ENCODE peak calls at places on chromosomes 2 and 18, in seven cellular contexts. One of them, this sample, is unnamed.

GRCh38 chr2:128073278-128073677 is 17.7 kb upstream of the UGGT1 start:
- DNase-seq in HCT116: no peak
- DNase-seq in spleen: no peak
- DNase-seq in A549: no peak
- DNase-seq in heart left ventricle: no peak
- DNase-seq in gastrocnemius medialis: no peak
- DNase-seq in ovary: no peak
- DNase-seq in this sample: no peak

GRCh38 chr2:168245074-168245825 is 2.1 kb downstream of the STK39 start:
- DNase-seq in HCT116: no peak
- DNase-seq in spleen: no peak
- DNase-seq in A549: no peak
- DNase-seq in heart left ventricle: no peak
- DNase-seq in gastrocnemius medialis: no peak
- DNase-seq in ovary: no peak
- DNase-seq in this sample: peak

GRCh38 chr2:171515672-171516298 is 6.5 kb upstream of the CYBRD1 start:
- DNase-seq in HCT116: no peak
- DNase-seq in spleen: no peak
- DNase-seq in A549: no peak
- DNase-seq in heart left ventricle: no peak
- DNase-seq in gastrocnemius medialis: peak
- DNase-seq in ovary: no peak
- DNase-seq in this sample: no peak

GRCh38 chr2:128911276-128911675 is 592.6 kb upstream of the HS6ST1 start:
- DNase-seq in HCT116: no peak
- DNase-seq in spleen: no peak
- DNase-seq in A549: no peak
- DNase-seq in heart left ventricle: no peak
- DNase-seq in gastrocnemius medialis: no peak
- DNase-seq in ovary: no peak
- DNase-seq in this sample: no peak

GRCh38 chr2:66771359-66771978 is 336.5 kb downstream of the MEIS1 start:
- DNase-seq in HCT116: no peak
- DNase-seq in spleen: no peak
- DNase-seq in A549: no peak
- DNase-seq in heart left ventricle: no peak
- DNase-seq in gastrocnemius medialis: no peak
- DNase-seq in ovary: no peak
- DNase-seq in this sample: no peak

GRCh38 chr2:75325594-75325993 is 126.3 kb upstream of the TACR1 start:
- DNase-seq in HCT116: no peak
- DNase-seq in spleen: no peak
- DNase-seq in A549: no peak
- DNase-seq in heart left ventricle: no peak
- DNase-seq in gastrocnemius medialis: no peak
- DNase-seq in ovary: no peak
- DNase-seq in this sample: no peak

GRCh38 chr2:170530284-170530745 is 184.8 kb upstream of the SP5 start:
- DNase-seq in HCT116: no peak
- DNase-seq in spleen: no peak
- DNase-seq in A549: peak
- DNase-seq in heart left ventricle: peak
- DNase-seq in gastrocnemius medialis: peak
- DNase-seq in ovary: peak
- DNase-seq in this sample: no peak

GRCh38 chr2:25596506-25596905 is 76.9 kb downstream of the DTNB start:
- DNase-seq in HCT116: no peak
- DNase-seq in spleen: no peak
- DNase-seq in A549: no peak
- DNase-seq in heart left ventricle: no peak
- DNase-seq in gastrocnemius medialis: no peak
- DNase-seq in ovary: no peak
- DNase-seq in this sample: no peak

GRCh38 chr2:145070703-145071102 is 550.8 kb upstream of the ZEB2 start:
- DNase-seq in HCT116: no peak
- DNase-seq in spleen: no peak
- DNase-seq in A549: no peak
- DNase-seq in heart left ventricle: no peak
- DNase-seq in gastrocnemius medialis: no peak
- DNase-seq in ovary: no peak
- DNase-seq in this sample: no peak

GRCh38 chr2:24509425-24509824 is 18.4 kb downstream of the NCOA1 start:
- DNase-seq in HCT116: no peak
- DNase-seq in spleen: no peak
- DNase-seq in A549: no peak
- DNase-seq in heart left ventricle: no peak
- DNase-seq in gastrocnemius medialis: no peak
- DNase-seq in ovary: no peak
- DNase-seq in this sample: no peak

GRCh38 chr2:231482806-231483391 is 18.6 kb upstream of the NCL start:
- DNase-seq in HCT116: no peak
- DNase-seq in spleen: peak
- DNase-seq in A549: peak
- DNase-seq in heart left ventricle: peak
- DNase-seq in gastrocnemius medialis: peak
- DNase-seq in ovary: peak
- DNase-seq in this sample: peak

GRCh38 chr2:128379021-128380005 is 60.6 kb upstream of the HS6ST1 start:
- DNase-seq in HCT116: no peak
- DNase-seq in spleen: peak
- DNase-seq in A549: no peak
- DNase-seq in heart left ventricle: peak
- DNase-seq in gastrocnemius medialis: peak
- DNase-seq in ovary: peak
- DNase-seq in this sample: no peak

GRCh38 chr2:27701676-27702075 is 38.0 kb downstream of the SLC4A1AP start:
- DNase-seq in HCT116: no peak
- DNase-seq in spleen: no peak
- DNase-seq in A549: no peak
- DNase-seq in heart left ventricle: peak
- DNase-seq in gastrocnemius medialis: peak
- DNase-seq in ovary: no peak
- DNase-seq in this sample: no peak

GRCh38 chr2:195898505-195898904 is 170.1 kb downstream of the DNAH7 start:
- DNase-seq in HCT116: peak
- DNase-seq in spleen: no peak
- DNase-seq in A549: no peak
- DNase-seq in heart left ventricle: peak
- DNase-seq in gastrocnemius medialis: no peak
- DNase-seq in ovary: peak
- DNase-seq in this sample: no peak

GRCh38 chr2:225173909-225174308 is 131.6 kb upstream of the DOCK10 start:
- DNase-seq in HCT116: no peak
- DNase-seq in spleen: no peak
- DNase-seq in A549: no peak
- DNase-seq in heart left ventricle: no peak
- DNase-seq in gastrocnemius medialis: no peak
- DNase-seq in ovary: no peak
- DNase-seq in this sample: no peak

GRCh38 chr2:26566081-26566375 is 75.1 kb downstream of the CIB4 start:
- DNase-seq in HCT116: no peak
- DNase-seq in spleen: peak
- DNase-seq in A549: no peak
- DNase-seq in heart left ventricle: no peak
- DNase-seq in gastrocnemius medialis: no peak
- DNase-seq in ovary: no peak
- DNase-seq in this sample: no peak

GRCh38 chr2:138219961-138220360 is 255.7 kb downstream of the HNMT start:
- DNase-seq in HCT116: no peak
- DNase-seq in spleen: no peak
- DNase-seq in A549: no peak
- DNase-seq in heart left ventricle: no peak
- DNase-seq in gastrocnemius medialis: no peak
- DNase-seq in ovary: no peak
- DNase-seq in this sample: no peak

GRCh38 chr2:128801581-128801980 is 482.9 kb upstream of the HS6ST1 start:
- DNase-seq in HCT116: no peak
- DNase-seq in spleen: no peak
- DNase-seq in A549: no peak
- DNase-seq in heart left ventricle: no peak
- DNase-seq in gastrocnemius medialis: no peak
- DNase-seq in ovary: no peak
- DNase-seq in this sample: no peak

GRCh38 chr2:219630770-219631405 is 3.5 kb downstream of the SLC4A3 start:
- DNase-seq in HCT116: no peak
- DNase-seq in spleen: no peak
- DNase-seq in A549: no peak
- DNase-seq in heart left ventricle: peak
- DNase-seq in gastrocnemius medialis: no peak
- DNase-seq in ovary: peak
- DNase-seq in this sample: no peak

GRCh38 chr18:56785006-56785405 is 133.8 kb downstream of the WDR7 start:
- DNase-seq in HCT116: no peak
- DNase-seq in spleen: no peak
- DNase-seq in A549: no peak
- DNase-seq in heart left ventricle: no peak
- DNase-seq in gastrocnemius medialis: no peak
- DNase-seq in ovary: no peak
- DNase-seq in this sample: no peak

GRCh38 chr2:27306657-27307544 is 1.3 kb downstream of the UCN start:
- DNase-seq in HCT116: no peak
- DNase-seq in spleen: peak
- DNase-seq in A549: no peak
- DNase-seq in heart left ventricle: no peak
- DNase-seq in gastrocnemius medialis: no peak
- DNase-seq in ovary: no peak
- DNase-seq in this sample: no peak

GRCh38 chr2:31296641-31297287 is 62.8 kb downstream of the EHD3 start:
- DNase-seq in HCT116: no peak
- DNase-seq in spleen: no peak
- DNase-seq in A549: no peak
- DNase-seq in heart left ventricle: no peak
- DNase-seq in gastrocnemius medialis: no peak
- DNase-seq in ovary: no peak
- DNase-seq in this sample: no peak

GRCh38 chr2:171323971-171324528 is 109.7 kb downstream of the METTL8 start:
- DNase-seq in HCT116: no peak
- DNase-seq in spleen: no peak
- DNase-seq in A549: no peak
- DNase-seq in heart left ventricle: no peak
- DNase-seq in gastrocnemius medialis: no peak
- DNase-seq in ovary: no peak
- DNase-seq in this sample: no peak

GRCh38 chr2:64327510-64328414 is 126.2 kb upstream of the LGALSL start:
- DNase-seq in HCT116: no peak
- DNase-seq in spleen: peak
- DNase-seq in A549: no peak
- DNase-seq in heart left ventricle: peak
- DNase-seq in gastrocnemius medialis: no peak
- DNase-seq in ovary: no peak
- DNase-seq in this sample: peak

GRCh38 chr2:101265893-101266499 is 13.3 kb downstream of the CNOT11 start:
- DNase-seq in HCT116: no peak
- DNase-seq in spleen: no peak
- DNase-seq in A549: no peak
- DNase-seq in heart left ventricle: peak
- DNase-seq in gastrocnemius medialis: peak
- DNase-seq in ovary: no peak
- DNase-seq in this sample: no peak

GRCh38 chr2:202025816-202026215 is 7.8 kb upstream of the FZD7 start:
- DNase-seq in HCT116: no peak
- DNase-seq in spleen: no peak
- DNase-seq in A549: no peak
- DNase-seq in heart left ventricle: no peak
- DNase-seq in gastrocnemius medialis: no peak
- DNase-seq in ovary: no peak
- DNase-seq in this sample: no peak

GRCh38 chr2:172743143-172743542 is 7.5 kb downstream of the RAPGEF4 start:
- DNase-seq in HCT116: no peak
- DNase-seq in spleen: no peak
- DNase-seq in A549: no peak
- DNase-seq in heart left ventricle: no peak
- DNase-seq in gastrocnemius medialis: no peak
- DNase-seq in ovary: no peak
- DNase-seq in this sample: no peak

DNA sequence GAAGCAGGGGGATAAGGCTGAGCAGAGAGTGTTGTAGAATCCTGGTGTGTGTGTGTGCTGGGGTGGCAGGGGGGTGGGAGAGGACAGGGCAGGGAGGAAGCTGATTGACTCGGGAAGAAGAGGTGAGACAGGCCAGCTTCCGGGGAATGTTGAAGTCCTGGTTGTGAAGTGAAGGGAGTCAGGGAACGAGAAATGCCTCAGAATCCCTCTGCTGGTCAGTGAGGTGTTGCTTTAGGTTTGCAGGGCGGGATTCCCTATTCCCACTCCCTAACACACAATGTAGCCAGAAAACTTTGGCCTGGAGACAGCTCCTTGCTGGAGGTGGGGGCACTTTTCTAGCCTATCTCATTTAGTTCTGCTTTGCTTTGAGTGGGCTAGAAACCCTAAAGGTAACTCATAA is 265.1 kb downstream of the HAUS1 start:
- DNase-seq in HCT116: no peak
- DNase-seq in spleen: no peak
- DNase-seq in A549: no peak
- DNase-seq in heart left ventricle: no peak
- DNase-seq in gastrocnemius medialis: no peak
- DNase-seq in ovary: no peak
- DNase-seq in this sample: no peak
- TF ChIP-seq CTCF in HCT116: no peak
- TF ChIP-seq CTCF in spleen: no peak
- TF ChIP-seq CTCF in A549: no peak
- TF ChIP-seq CTCF in heart left ventricle: no peak
- TF ChIP-seq CTCF in gastrocnemius medialis: no peak
- TF ChIP-seq CTCF in ovary: no peak
- TF ChIP-seq CTCF in this sample: no peak

GRCh38 chr18:14905350-14905749 is 157.4 kb downstream of the ANKRD30B start:
- DNase-seq in HCT116: no peak
- DNase-seq in spleen: no peak
- DNase-seq in A549: no peak
- DNase-seq in heart left ventricle: no peak
- DNase-seq in gastrocnemius medialis: no peak
- DNase-seq in ovary: no peak
- DNase-seq in this sample: no peak
- TF ChIP-seq POLR2A in HCT116: no peak
- TF ChIP-seq POLR2A in spleen: no peak
- TF ChIP-seq POLR2A in A549: no peak
- TF ChIP-seq POLR2A in heart left ventricle: no peak
- TF ChIP-seq POLR2A in gastrocnemius medialis: no peak
- TF ChIP-seq POLR2A in ovary: no peak
- TF ChIP-seq POLR2A in this sample: no peak

GRCh38 chr2:10798783-10799182 is 13.8 kb downstream of the PDIA6 start:
- DNase-seq in HCT116: no peak
- DNase-seq in spleen: no peak
- DNase-seq in A549: no peak
- DNase-seq in heart left ventricle: no peak
- DNase-seq in gastrocnemius medialis: no peak
- DNase-seq in ovary: no peak
- DNase-seq in this sample: peak
- TF ChIP-seq CTCF in HCT116: peak
- TF ChIP-seq CTCF in spleen: no peak
- TF ChIP-seq CTCF in A549: peak
- TF ChIP-seq CTCF in heart left ventricle: no peak
- TF ChIP-seq CTCF in gastrocnemius medialis: no peak
- TF ChIP-seq CTCF in ovary: no peak
- TF ChIP-seq CTCF in this sample: peak

DNA sequence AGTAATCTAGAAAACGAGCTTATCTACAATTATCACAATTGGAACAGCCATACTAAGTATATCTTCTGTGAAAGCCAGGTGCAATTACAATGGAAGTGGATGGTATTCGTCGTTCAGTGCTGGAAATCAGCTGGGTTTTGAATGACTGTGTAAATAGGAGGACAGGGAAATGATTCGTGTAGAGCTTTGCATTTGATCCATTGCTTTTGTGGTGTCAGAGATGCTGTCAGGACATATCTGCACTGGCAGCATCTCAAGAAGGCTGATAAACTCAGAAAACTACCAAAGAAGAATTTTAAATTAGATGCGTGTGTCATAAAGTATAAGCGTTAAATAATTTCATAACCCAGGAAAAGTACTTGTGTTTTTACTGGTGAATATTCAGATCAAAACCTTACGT is 187.1 kb downstream of the ZNF407 start:
- DNase-seq in HCT116: no peak
- DNase-seq in spleen: no peak
- DNase-seq in A549: no peak
- DNase-seq in heart left ventricle: no peak
- DNase-seq in gastrocnemius medialis: no peak
- DNase-seq in ovary: no peak
- DNase-seq in this sample: no peak
- TF ChIP-seq POLR2A in HCT116: no peak
- TF ChIP-seq POLR2A in spleen: no peak
- TF ChIP-seq POLR2A in A549: no peak
- TF ChIP-seq POLR2A in heart left ventricle: no peak
- TF ChIP-seq POLR2A in gastrocnemius medialis: no peak
- TF ChIP-seq POLR2A in ovary: no peak
- TF ChIP-seq POLR2A in this sample: no peak

This sample was measured in NB4.